ENCODE peak calls at places on chromosomes 7 and 10, in ten cellular contexts. T, P, L, V, Z, O, Y, M, R and H are unnamed samples. For H3K27me3, the result is how much of the 10 kb centered on the place peaks cover.

GRCh38 chr10:78895469-78895868 is 173.3 kb upstream of the ZMIZ1 start:
- DNase-seq in T (no peak), P (no peak), L (no peak), V (no peak), Z (peak), O (no peak), Y (no peak), M (no peak), R (no peak), H (no peak)

GRCh38 chr10:88154596-88155250 is 291.3 kb downstream of the PTEN start:
- DNase-seq in T (no peak), P (no peak), L (no peak), V (no peak), Z (no peak), O (no peak), Y (no peak), M (no peak), R (no peak), H (no peak)

GRCh38 chr7:1939434-1940401 is 269.6 kb downstream of the ELFN1 start:
- DNase-seq in T (no peak), P (no peak), L (peak), V (no peak), Z (no peak), O (no peak), Y (peak), M (peak), R (no peak), H (no peak)

GRCh38 chr7:111098011-111098925 is 7.3 kb downstream of the LRRN3 start:
- DNase-seq in T (peak), P (peak), L (no peak), V (peak), Z (no peak), O (peak), Y (peak), M (peak), R (no peak), H (peak)

GRCh38 chr10:11036424-11037011 is 18.8 kb downstream of the CELF2 start:
- DNase-seq in T (peak), P (peak), L (no peak), V (peak), Z (no peak), O (peak), Y (no peak), M (no peak), R (peak), H (peak)

GRCh38 chr10:30629653-30630052 is at the start of gene LYZL2:
- DNase-seq in T (no peak), P (no peak), L (no peak), V (no peak), Z (no peak), O (no peak), Y (no peak), M (no peak), R (no peak), H (no peak)

GRCh38 chr7:66152538-66153191 is 38.0 kb downstream of the CRCP start:
- DNase-seq in T (peak), P (no peak), L (no peak), V (peak), Z (no peak), O (no peak), Y (no peak), M (no peak), R (no peak), H (peak)

GRCh38 chr10:30759423-30759822 is 129.9 kb upstream of the LYZL2 start:
- DNase-seq in T (no peak), P (no peak), L (no peak), V (no peak), Z (no peak), O (no peak), Y (no peak), M (no peak), R (no peak), H (no peak)

GRCh38 chr10:96720422-96721206 is at the start of gene PIK3AP1:
- DNase-seq in T (peak), P (peak), L (peak), V (no peak), Z (no peak), O (peak), Y (peak), M (peak), R (peak), H (peak)

GRCh38 chr7:98864726-98865420 is 4.9 kb downstream of the TMEM130 start:
- DNase-seq in T (no peak), P (no peak), L (peak), V (no peak), Z (no peak), O (no peak), Y (no peak), M (no peak), R (no peak), H (no peak)

GRCh38 chr7:155303897-155304296 is 6.2 kb downstream of the INSIG1 start:
- DNase-seq in T (no peak), P (no peak), L (no peak), V (no peak), Z (no peak), O (no peak), Y (no peak), M (no peak), R (no peak), H (peak)

GRCh38 chr7:151895695-151896485 is 19.0 kb upstream of the PRKAG2 start:
- DNase-seq in T (no peak), P (no peak), L (peak), V (no peak), Z (no peak), O (no peak), Y (no peak), M (no peak), R (peak), H (no peak)

GRCh38 chr10:53601260-53601875 is 828.8 kb upstream of the MBL2 start:
- DNase-seq in T (peak), P (peak), L (no peak), V (peak), Z (no peak), O (no peak), Y (no peak), M (no peak), R (no peak), H (no peak)

GRCh38 chr10:130430852-130431704 is 294.9 kb downstream of the GLRX3 start:
- DNase-seq in T (no peak), P (no peak), L (no peak), V (no peak), Z (no peak), O (no peak), Y (no peak), M (no peak), R (no peak), H (peak)

GRCh38 chr10:96758423-96758822 is 38.1 kb upstream of the PIK3AP1 start:
- DNase-seq in T (no peak), P (no peak), L (no peak), V (no peak), Z (no peak), O (no peak), Y (no peak), M (no peak), R (no peak), H (no peak)

GRCh38 chr10:70459061-70459770 is 17.7 kb upstream of the NODAL start:
- DNase-seq in T (peak), P (no peak), L (no peak), V (no peak), Z (no peak), O (no peak), Y (no peak), M (peak), R (no peak), H (no peak)

GRCh38 chr10:94344522-94345122 is 18.1 kb downstream of the NOC3L start:
- DNase-seq in T (no peak), P (no peak), L (no peak), V (no peak), Z (no peak), O (no peak), Y (no peak), M (no peak), R (no peak), H (no peak)

GRCh38 chr7:98301693-98302470 is 20.4 kb downstream of the BRI3 start:
- DNase-seq in T (no peak), P (no peak), L (no peak), V (no peak), Z (no peak), O (no peak), Y (peak), M (no peak), R (no peak), H (no peak)

GRCh38 chr10:112404612-112405011 is 30.7 kb downstream of the ACSL5 start:
- DNase-seq in T (no peak), P (peak), L (no peak), V (no peak), Z (no peak), O (no peak), Y (no peak), M (no peak), R (no peak), H (no peak)

GRCh38 chr7:77537136-77537594 is at the start of gene PTPN12:
- DNase-seq in T (peak), P (no peak), L (no peak), V (peak), Z (peak), O (no peak), Y (no peak), M (no peak), R (no peak), H (peak)

GRCh38 chr7:93117852-93118530 is at the start of gene SAMD9:
- DNase-seq in T (peak), P (peak), L (no peak), V (peak), Z (no peak), O (peak), Y (no peak), M (no peak), R (peak), H (peak)

GRCh38 chr7:84364708-84365107 is 170.1 kb upstream of the SEMA3A start:
- DNase-seq in T (peak), P (no peak), L (no peak), V (no peak), Z (no peak), O (no peak), Y (no peak), M (no peak), R (no peak), H (no peak)

GRCh38 chr10:61795147-61795546 is 106.4 kb upstream of the ARID5B start:
- DNase-seq in T (no peak), P (no peak), L (no peak), V (no peak), Z (no peak), O (no peak), Y (no peak), M (no peak), R (no peak), H (no peak)

GRCh38 chr7:127981965-127982364 is 49.3 kb downstream of the LRRC4 start:
- DNase-seq in T (no peak), P (no peak), L (no peak), V (no peak), Z (no peak), O (no peak), Y (no peak), M (no peak), R (no peak), H (no peak)

GRCh38 chr10:129971381-129972144 is 7.5 kb upstream of the EBF3 start:
- DNase-seq in T (peak), P (peak), L (peak), V (no peak), Z (no peak), O (peak), Y (peak), M (peak), R (peak), H (no peak)

GRCh38 chr10:27349987-27350386 is 109.4 kb upstream of the ACBD5 start:
- DNase-seq in T (no peak), P (no peak), L (no peak), V (no peak), Z (no peak), O (no peak), Y (no peak), M (no peak), R (no peak), H (no peak)

GRCh38 chr10:87578799-87579401 is 74.2 kb downstream of the MINPP1 start:
- DNase-seq in T (no peak), P (peak), L (no peak), V (peak), Z (no peak), O (no peak), Y (no peak), M (no peak), R (no peak), H (peak)

GRCh38 chr7:17492437-17492836 is 194.0 kb downstream of the AHR start:
- DNase-seq in T (no peak), P (no peak), L (no peak), V (no peak), Z (no peak), O (no peak), Y (no peak), M (no peak), R (no peak), H (no peak)

GRCh38 chr7:15757041-15757995 is 70.8 kb upstream of the MEOX2 start:
- DNase-seq in T (no peak), P (no peak), L (no peak), V (no peak), Z (no peak), O (no peak), Y (no peak), M (no peak), R (no peak), H (no peak)

GRCh38 chr7:102196028-102196427 is 90.6 kb upstream of the SH2B2 start:
- DNase-seq in T (no peak), P (no peak), L (no peak), V (no peak), Z (no peak), O (no peak), Y (no peak), M (no peak), R (no peak), H (no peak)
- TF ChIP-seq CTCF in T (no peak), P (no peak), L (no peak), V (no peak), Z (no peak), O (no peak), Y (no peak), M (no peak), R (no peak), H (no peak)

DNA sequence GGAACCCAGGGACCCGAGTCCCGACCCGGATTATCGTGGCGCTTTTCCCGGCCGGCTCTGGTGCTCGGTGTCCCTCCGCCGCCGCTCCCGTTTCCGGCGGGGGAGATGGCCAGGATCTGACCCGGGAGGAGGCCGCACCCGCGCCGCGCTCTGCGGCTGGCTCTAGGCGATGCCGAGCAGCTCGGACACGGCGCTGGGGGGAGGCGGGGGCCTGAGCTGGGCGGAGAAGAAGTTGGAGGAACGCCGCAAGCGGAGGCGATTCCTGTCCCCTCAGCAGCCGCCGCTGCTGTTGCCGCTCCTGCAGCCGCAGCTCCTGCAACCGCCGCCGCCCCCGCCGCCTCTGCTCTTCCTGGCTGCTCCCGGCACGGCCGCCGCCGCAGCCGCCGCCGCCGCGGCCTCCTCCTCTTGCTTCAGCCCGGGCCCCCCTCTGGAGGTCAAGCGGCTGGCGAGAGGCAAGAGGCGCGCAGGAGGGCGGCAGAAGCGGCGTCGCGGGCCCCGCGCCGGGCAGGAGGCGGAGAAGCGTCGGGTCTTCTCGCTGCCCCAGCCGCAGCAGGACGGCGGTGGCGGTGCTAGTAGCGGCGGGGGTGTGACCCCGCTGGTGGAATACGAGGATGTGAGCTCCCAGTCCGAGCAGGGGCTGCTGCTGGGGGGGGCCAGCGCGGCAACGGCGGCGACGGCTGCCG is 558 bp downstream of the CDK13 start:
- DNase-seq in T (peak), P (peak), L (peak), V (peak), Z (no peak), O (peak), Y (peak), M (peak), R (peak), H (peak)
- H3K4me3 ChIP-seq in T (peak), P (peak), L (peak), V (peak), Z (peak), O (peak), Y (peak), M (peak), R (peak), H (peak)

GRCh38 chr10:123781324-123781900 is 110.2 kb downstream of the CPXM2 start:
- DNase-seq in T (no peak), P (no peak), L (peak), V (no peak), Z (no peak), O (no peak), Y (no peak), M (no peak), R (no peak), H (no peak)

GRCh38 chr10:123777881-123778280 is 111.7 kb downstream of the GPR26 start:
- DNase-seq in T (no peak), P (no peak), L (no peak), V (no peak), Z (no peak), O (no peak), Y (no peak), M (no peak), R (peak), H (no peak)

GRCh38 chr10:123782549-123782948 is 109.1 kb downstream of the CPXM2 start:
- DNase-seq in T (no peak), P (no peak), L (no peak), V (no peak), Z (no peak), O (no peak), Y (no peak), M (no peak), R (peak), H (no peak)

GRCh38 chr10:123781956-123782500 is 109.6 kb downstream of the CPXM2 start:
- DNase-seq in T (peak), P (no peak), L (no peak), V (no peak), Z (no peak), O (no peak), Y (no peak), M (no peak), R (no peak), H (no peak)

GRCh38 chr10:123778719-123779118 is 112.6 kb downstream of the GPR26 start:
- DNase-seq in T (no peak), P (no peak), L (no peak), V (no peak), Z (no peak), O (no peak), Y (no peak), M (no peak), R (no peak), H (no peak)
- H3K27me3 ChIP-seq in T (under half), P (under half), L (half or more), V (under half), Z (under half), O (under half), Y (under half), M (under half), R (under half), H (under half)

GRCh38 chr7:120941064-120941463 is 9.5 kb upstream of the ING3 start:
- DNase-seq in T (no peak), P (no peak), L (no peak), V (no peak), Z (no peak), O (no peak), Y (no peak), M (no peak), R (no peak), H (no peak)
- TF ChIP-seq CTCF in T (peak), P (peak), L (peak), V (no peak), Z (no peak), O (peak), Y (peak), M (peak), R (no peak), H (no peak)

DNA sequence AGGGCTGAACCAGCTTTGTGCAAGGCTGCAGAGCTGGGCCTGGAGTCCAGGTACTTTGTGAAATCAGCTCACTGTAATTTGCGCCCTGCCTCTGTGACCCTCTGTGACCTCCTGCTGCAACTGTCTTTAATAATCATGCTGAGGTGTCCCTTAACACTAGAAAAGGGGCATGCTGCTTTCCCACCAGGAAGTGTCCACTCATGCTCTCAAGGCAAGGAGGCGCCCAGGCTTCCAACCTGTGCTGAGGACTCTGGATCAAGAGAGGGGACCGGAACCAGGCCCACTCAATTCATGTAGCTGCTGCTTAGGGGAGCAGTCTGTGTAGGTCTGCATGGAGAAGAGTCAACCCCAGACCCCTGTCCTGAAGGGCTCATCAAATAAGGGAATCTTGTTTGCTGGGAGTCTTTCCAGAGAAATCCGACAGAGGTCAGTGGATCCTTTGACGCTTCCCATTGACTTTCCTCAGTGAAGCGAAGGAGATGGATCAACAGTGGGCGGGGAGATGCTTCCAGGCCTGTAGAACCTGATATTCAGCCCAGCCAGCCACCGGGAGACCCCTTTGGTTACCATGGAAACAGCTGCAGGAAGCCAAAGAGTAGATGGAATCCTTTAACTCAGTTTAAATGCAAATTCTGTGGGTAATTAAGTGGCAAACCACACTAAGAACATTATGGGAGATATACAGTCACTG is 945.9 kb downstream of the GRID1 start:
- DNase-seq in T (peak), P (no peak), L (no peak), V (no peak), Z (no peak), O (no peak), Y (no peak), M (no peak), R (no peak), H (no peak)
- H3K4me3 ChIP-seq in T (no peak), P (no peak), L (no peak), V (no peak), Z (no peak), O (no peak), Y (no peak), M (no peak), R (no peak), H (no peak)

DNA sequence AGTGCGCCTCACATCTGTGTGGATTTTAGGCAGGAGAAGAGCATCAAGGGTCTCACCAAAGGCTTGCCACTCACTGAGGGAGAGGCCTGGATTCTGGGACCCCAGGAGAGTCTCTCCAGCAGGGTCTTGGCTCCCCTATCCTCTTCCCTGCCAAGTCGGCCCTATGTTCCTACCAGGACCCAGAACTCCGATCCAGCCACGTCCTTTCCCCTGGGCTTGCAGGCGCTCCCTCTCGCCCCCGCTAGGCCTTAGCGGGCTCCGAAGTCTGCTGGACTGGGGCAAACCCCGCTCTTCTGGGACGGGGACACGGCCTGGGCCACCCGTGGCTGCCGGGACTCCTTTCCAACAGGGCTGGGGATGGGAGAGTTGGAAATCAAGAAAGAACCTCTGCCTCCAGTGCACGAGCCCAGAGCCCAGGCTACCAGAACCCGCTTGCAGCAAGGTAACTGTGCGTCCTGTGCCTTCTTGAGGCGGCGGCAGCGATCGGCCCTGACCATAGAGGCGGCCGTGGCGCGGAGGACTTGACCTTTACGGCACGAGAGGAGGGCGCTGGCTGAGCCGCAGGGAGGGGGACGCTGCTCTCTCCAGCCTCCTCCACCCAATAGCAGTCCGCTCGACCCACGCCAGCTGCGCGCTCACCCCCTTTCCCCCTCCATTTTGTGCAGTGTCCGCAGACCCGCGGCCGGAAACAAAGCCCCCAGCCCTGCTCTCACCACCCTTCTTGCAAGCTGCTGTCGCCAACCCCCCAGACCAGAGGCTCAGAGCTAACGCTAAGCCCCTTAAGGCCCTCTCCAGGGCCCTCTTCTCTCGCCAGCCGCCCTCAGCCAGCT is 6.9 kb upstream of the HOXA11 start:
- DNase-seq in T (peak), P (no peak), L (no peak), V (no peak), Z (peak), O (peak), Y (peak), M (no peak), R (peak), H (no peak)
- H3K27me3 ChIP-seq in T (half or more), P (half or more), L (half or more), V (half or more), Z (half or more), O (half or more), Y (half or more), M (half or more), R (under half), H (under half)